ENCODE peak calls at places on chromosome 15, in five cellular contexts. Q is spleen, I is A549, A is tibial nerve, M is sigmoid colon. R is an unnamed sample.

GRCh38 chr15:74382004-74382816 is 14.8 kb upstream of the CYP11A1 start:
- DNase-seq in Q (peak), I (peak), A (peak), M (peak), R (peak)

GRCh38 chr15:99296386-99296785 is 45.1 kb downstream of the LRRC28 start:
- DNase-seq in Q (no peak), I (no peak), A (no peak), M (no peak), R (no peak)

GRCh38 chr15:62879770-62880169 is 162.8 kb upstream of the TPM1 start:
- DNase-seq in Q (no peak), I (no peak), A (no peak), M (no peak), R (no peak)

GRCh38 chr15:22980189-22981136 is at the start of gene CYFIP1:
- DNase-seq in Q (peak), I (peak), A (peak), M (peak), R (peak)

GRCh38 chr15:69193948-69194827 is 33.8 kb downstream of the GLCE start:
- DNase-seq in Q (no peak), I (no peak), A (no peak), M (no peak), R (no peak)

GRCh38 chr15:61857169-61857829 is 202.9 kb downstream of the VPS13C start:
- DNase-seq in Q (no peak), I (no peak), A (no peak), M (no peak), R (no peak)

GRCh38 chr15:44147636-44148035 is 47.4 kb downstream of the FRMD5 start:
- DNase-seq in Q (no peak), I (no peak), A (no peak), M (no peak), R (no peak)

GRCh38 chr15:85399627-85400026 is 19.2 kb downstream of the AKAP13 start:
- DNase-seq in Q (no peak), I (no peak), A (no peak), M (no peak), R (no peak)

GRCh38 chr15:59290311-59291213 is 82.1 kb downstream of the MYO1E start:
- DNase-seq in Q (no peak), I (no peak), A (no peak), M (no peak), R (no peak)

GRCh38 chr15:28096720-28097431 is 2.2 kb downstream of the OCA2 start:
- DNase-seq in Q (peak), I (no peak), A (no peak), M (peak), R (no peak)

GRCh38 chr15:23437146-23437545 is 9.9 kb downstream of the GOLGA6L2 start:
- DNase-seq in Q (no peak), I (no peak), A (no peak), M (no peak), R (no peak)

GRCh38 chr15:52858388-52859176 is 68.4 kb upstream of the ONECUT1 start:
- DNase-seq in Q (no peak), I (no peak), A (no peak), M (no peak), R (no peak)

GRCh38 chr15:39887832-39888231 is 32.2 kb downstream of the GPR176 start:
- DNase-seq in Q (no peak), I (peak), A (peak), M (no peak), R (no peak)

GRCh38 chr15:67164811-67165652 is 89.4 kb downstream of the AAGAB start:
- DNase-seq in Q (no peak), I (no peak), A (no peak), M (peak), R (peak)

GRCh38 chr15:25439456-25439836 is 622 bp upstream of the UBE3A start:
- DNase-seq in Q (no peak), I (no peak), A (no peak), M (no peak), R (no peak)

GRCh38 chr15:40915679-40916078 is 13.5 kb upstream of the DLL4 start:
- DNase-seq in Q (no peak), I (no peak), A (no peak), M (no peak), R (no peak)

GRCh38 chr15:33126559-33127290 is 67.8 kb downstream of the FMN1 start:
- DNase-seq in Q (no peak), I (peak), A (peak), M (peak), R (peak)

GRCh38 chr15:58212909-58213526 is 74.8 kb downstream of the AQP9 start:
- DNase-seq in Q (no peak), I (peak), A (no peak), M (no peak), R (no peak)

GRCh38 chr15:79339588-79340314 is 28.8 kb downstream of the TMED3 start:
- DNase-seq in Q (no peak), I (peak), A (no peak), M (no peak), R (no peak)

GRCh38 chr15:69313437-69314000 is 14.8 kb downstream of the PAQR5 start:
- DNase-seq in Q (no peak), I (no peak), A (no peak), M (no peak), R (no peak)

GRCh38 chr15:26359855-26360254 is 413.0 kb downstream of the GABRB3 start:
- DNase-seq in Q (no peak), I (no peak), A (no peak), M (no peak), R (no peak)

GRCh38 chr15:39149636-39150035 is 431.2 kb upstream of the THBS1 start:
- DNase-seq in Q (no peak), I (no peak), A (no peak), M (no peak), R (no peak)

GRCh38 chr15:38217181-38217580 is 35.5 kb upstream of the SPRED1 start:
- DNase-seq in Q (no peak), I (no peak), A (no peak), M (no peak), R (no peak)

GRCh38 chr15:82999426-82999825 is 12.0 kb downstream of the C15orf40 start:
- DNase-seq in Q (no peak), I (no peak), A (no peak), M (no peak), R (no peak)

GRCh38 chr15:29046946-29047345 is 161.2 kb downstream of the APBA2 start:
- DNase-seq in Q (no peak), I (no peak), A (no peak), M (no peak), R (no peak)

GRCh38 chr15:95712785-95713184 is 617.7 kb upstream of the NR2F2 start:
- DNase-seq in Q (no peak), I (no peak), A (no peak), M (no peak), R (no peak)

GRCh38 chr15:78351539-78351938 is 11.4 kb downstream of the CRABP1 start:
- DNase-seq in Q (no peak), I (no peak), A (no peak), M (no peak), R (no peak)

GRCh38 chr15:72859023-72859756 is 75.6 kb upstream of the ADPGK start:
- DNase-seq in Q (no peak), I (no peak), A (no peak), M (no peak), R (no peak)

GRCh38 chr15:86797135-86797534 is 717.5 kb downstream of the AGBL1 start:
- DNase-seq in Q (no peak), I (no peak), A (no peak), M (no peak), R (no peak)

GRCh38 chr15:35557544-35557943 is 11.6 kb upstream of the DPH6 start:
- DNase-seq in Q (no peak), I (peak), A (no peak), M (no peak), R (no peak)

GRCh38 chr15:100941536-100941935 is 22.4 kb downstream of the LRRK1 start:
- DNase-seq in Q (no peak), I (no peak), A (no peak), M (no peak), R (no peak)

GRCh38 chr15:93298901-93299300 is 209.9 kb upstream of the RGMA start:
- DNase-seq in Q (no peak), I (no peak), A (no peak), M (peak), R (no peak)

GRCh38 chr15:27844018-27844666 is 255.0 kb downstream of the OCA2 start:
- DNase-seq in Q (no peak), I (peak), A (no peak), M (no peak), R (peak)

GRCh38 chr15:68377766-68378165 is 54.2 kb downstream of the ITGA11 start:
- DNase-seq in Q (no peak), I (no peak), A (no peak), M (peak), R (no peak)

GRCh38 chr15:60745469-60745971 is 266.6 kb upstream of the ICE2 start:
- DNase-seq in Q (no peak), I (no peak), A (peak), M (peak), R (no peak)

GRCh38 chr15:45399381-45400212 is 21.3 kb upstream of the GATM start:
- DNase-seq in Q (no peak), I (peak), A (no peak), M (no peak), R (no peak)

GRCh38 chr15:60110909-60111308 is 106.8 kb downstream of the FOXB1 start:
- DNase-seq in Q (no peak), I (no peak), A (no peak), M (no peak), R (no peak)

GRCh38 chr15:41919954-41920538 is 26.2 kb upstream of the SPTBN5 start:
- DNase-seq in Q (no peak), I (no peak), A (peak), M (no peak), R (no peak)
- H3K4me3 ChIP-seq in Q (no peak), I (no peak), A (no peak), M (no peak), R (no peak)

DNA sequence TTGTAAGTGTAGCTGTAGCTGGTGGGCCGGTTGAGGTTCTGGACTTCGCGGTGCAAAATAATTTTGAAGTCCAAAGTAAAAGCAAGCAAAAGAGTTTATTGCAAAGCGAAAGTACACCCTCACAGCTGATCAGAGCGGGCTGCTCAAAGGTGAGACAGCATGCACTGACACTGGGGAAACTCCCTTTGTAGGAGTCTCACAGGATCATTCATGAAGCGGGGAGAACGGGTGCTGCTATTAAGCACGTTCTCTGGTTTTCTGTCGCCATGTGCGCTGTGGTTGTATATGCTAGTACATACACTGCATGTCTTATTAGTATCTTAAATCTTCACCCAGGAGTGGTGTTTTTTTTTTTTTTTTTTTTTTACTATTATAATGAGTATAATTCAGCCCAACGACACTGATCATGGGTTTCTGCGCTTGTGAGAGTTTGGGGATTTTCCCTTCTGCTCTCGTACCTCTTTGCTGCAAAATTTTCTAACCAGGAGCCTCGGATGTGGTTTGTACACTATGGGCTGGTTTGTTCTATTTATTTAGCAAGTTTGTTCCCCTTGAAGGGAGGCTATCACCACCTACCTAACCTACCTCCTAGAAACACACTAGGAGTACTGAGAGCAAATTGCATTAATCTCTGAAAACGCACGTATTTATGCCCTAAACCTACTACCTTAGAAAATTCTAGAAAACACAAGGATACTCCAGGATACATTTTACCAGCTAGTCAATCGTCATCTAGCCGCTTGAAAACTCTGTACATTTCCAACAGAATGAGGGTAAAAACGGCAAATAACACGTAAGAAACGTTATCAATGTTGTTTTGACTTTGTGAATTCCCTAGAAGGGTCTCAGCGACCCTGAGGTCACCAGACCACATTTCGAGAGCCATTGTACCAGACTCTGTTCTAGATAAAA is 1.3 kb upstream of the AP4E1 start:
- DNase-seq in Q (peak), I (no peak), A (no peak), M (no peak), R (no peak)
- TF ChIP-seq POLR2A in Q (no peak), I (no peak), A (no peak), M (no peak), R (peak)

GRCh38 chr15:56678562-56678961 is 54.7 kb downstream of the ZNF280D start:
- DNase-seq in Q (no peak), I (no peak), A (no peak), M (no peak), R (no peak)
- H3K27ac ChIP-seq in Q (no peak), I (no peak), A (no peak), M (no peak), R (no peak)

GRCh38 chr15:81182031-81182745 is 14.5 kb upstream of the IL16 start:
- DNase-seq in Q (no peak), I (no peak), A (no peak), M (no peak), R (no peak)
- H3K4me3 ChIP-seq in Q (peak), I (no peak), A (peak), M (peak), R (peak)

GRCh38 chr15:90665288-90666134 is 51.6 kb upstream of the BLM start:
- DNase-seq in Q (peak), I (peak), A (peak), M (peak), R (peak)

GRCh38 chr15:90671216-90671615 is 45.9 kb upstream of the BLM start:
- DNase-seq in Q (no peak), I (no peak), A (no peak), M (no peak), R (no peak)

GRCh38 chr15:90667063-90667754 is 49.9 kb upstream of the BLM start:
- DNase-seq in Q (no peak), I (no peak), A (no peak), M (no peak), R (no peak)

GRCh38 chr15:90664650-90665287 is 52.4 kb upstream of the BLM start:
- DNase-seq in Q (peak), I (no peak), A (peak), M (peak), R (no peak)

DNA sequence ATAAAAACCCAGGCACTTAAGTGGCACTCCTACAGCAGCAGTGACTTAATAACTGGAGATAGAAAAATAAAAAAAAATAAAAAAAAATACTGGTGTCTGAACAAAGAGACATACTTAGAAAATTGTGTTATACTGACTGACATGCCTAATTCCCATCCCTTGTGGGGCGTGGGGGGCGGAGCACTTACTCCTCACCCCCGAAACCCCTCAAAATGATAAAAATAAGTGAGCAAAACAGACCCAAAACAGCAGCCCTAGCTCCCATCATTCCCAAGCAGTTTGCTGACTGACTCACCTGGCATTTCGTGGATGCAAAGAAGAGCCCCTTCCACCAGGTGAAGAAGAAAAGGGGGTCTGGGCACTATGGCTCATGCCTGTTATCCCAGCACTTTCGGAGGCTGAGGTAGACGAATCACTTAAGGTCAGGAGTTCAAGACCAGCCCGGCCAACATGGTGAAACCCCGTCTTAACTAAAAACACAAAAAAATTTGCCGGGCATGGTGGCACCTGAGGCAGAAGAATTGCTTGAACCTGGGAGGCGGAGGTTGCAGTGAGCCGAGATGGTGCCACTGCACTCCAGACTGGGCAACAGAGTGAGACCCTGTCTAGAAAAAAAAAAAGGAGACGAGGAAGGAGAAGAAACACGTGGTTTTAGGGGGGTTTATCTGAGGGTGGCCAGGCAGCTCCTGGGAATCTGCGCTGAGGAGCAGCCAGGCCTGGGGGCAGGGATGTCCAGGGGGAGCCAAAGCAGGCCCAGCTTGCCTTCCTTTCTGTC is 50.8 kb upstream of the BLM start:
- DNase-seq in Q (no peak), I (peak), A (no peak), M (no peak), R (no peak)
- TF ChIP-seq POLR2A in Q (no peak), I (no peak), A (no peak), M (no peak), R (no peak)

GRCh38 chr15:90006217-90007088 is 5.3 kb downstream of the ZNF710 start:
- DNase-seq in Q (no peak), I (no peak), A (no peak), M (no peak), R (no peak)

GRCh38 chr15:90002428-90002844 is 1.3 kb downstream of the ZNF710 start:
- DNase-seq in Q (peak), I (peak), A (no peak), M (peak), R (peak)

GRCh38 chr15:90003736-90004135 is 2.6 kb downstream of the ZNF710 start:
- DNase-seq in Q (no peak), I (no peak), A (no peak), M (peak), R (peak)

GRCh38 chr15:90004671-90005070 is 3.5 kb downstream of the ZNF710 start:
- DNase-seq in Q (peak), I (peak), A (peak), M (peak), R (no peak)

GRCh38 chr15:90004252-90004651 is 3.1 kb downstream of the ZNF710 start:
- DNase-seq in Q (no peak), I (no peak), A (no peak), M (no peak), R (peak)
- H3K27ac ChIP-seq in Q (peak), I (peak), A (peak), M (peak), R (peak)

GRCh38 chr15:64464271-64465005 is 4.1 kb downstream of the ZNF609 start:
- DNase-seq in Q (no peak), I (no peak), A (no peak), M (no peak), R (peak)

GRCh38 chr15:64461577-64462162 is 1.3 kb downstream of the ZNF609 start:
- DNase-seq in Q (no peak), I (peak), A (no peak), M (no peak), R (peak)

GRCh38 chr15:64460737-64461576 is 579 bp downstream of the ZNF609 start:
- DNase-seq in Q (no peak), I (peak), A (peak), M (peak), R (peak)

GRCh38 chr15:64460206-64460736 is at the start of gene ZNF609:
- DNase-seq in Q (peak), I (peak), A (peak), M (peak), R (peak)

DNA sequence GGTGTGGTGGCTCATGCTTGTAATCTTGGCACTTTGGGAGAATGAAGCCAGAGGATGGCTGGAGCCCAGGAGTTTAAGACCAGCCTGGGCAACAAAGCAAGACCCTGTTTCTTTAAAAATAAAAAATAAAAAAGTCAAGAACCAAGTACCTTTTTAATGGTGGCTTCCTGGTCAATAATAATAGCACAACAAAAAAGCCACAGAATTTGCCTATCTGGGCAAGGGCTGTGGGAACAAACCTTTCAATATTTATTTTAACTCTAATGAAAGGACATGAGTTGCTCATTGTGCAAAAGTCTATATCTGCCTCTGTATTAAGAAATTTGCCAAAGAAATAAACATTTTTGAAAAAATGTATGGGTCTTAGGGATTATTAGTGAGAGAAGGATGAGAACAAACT is 2.1 kb downstream of the ZNF609 start:
- DNase-seq in Q (no peak), I (no peak), A (no peak), M (no peak), R (no peak)
- H3K4me3 ChIP-seq in Q (no peak), I (no peak), A (no peak), M (no peak), R (no peak)

GRCh38 chr15:70503073-70503745 is 260.1 kb downstream of the UACA start:
- DNase-seq in Q (peak), I (no peak), A (no peak), M (no peak), R (no peak)

GRCh38 chr15:70504988-70505387 is 258.4 kb downstream of the UACA start:
- DNase-seq in Q (no peak), I (no peak), A (no peak), M (no peak), R (peak)

GRCh38 chr15:70503798-70504304 is 259.5 kb downstream of the UACA start:
- DNase-seq in Q (peak), I (no peak), A (no peak), M (no peak), R (no peak)

GRCh38 chr15:70505411-70505919 is 257.9 kb downstream of the UACA start:
- DNase-seq in Q (peak), I (peak), A (no peak), M (no peak), R (peak)

GRCh38 chr15:70504305-70504951 is 258.9 kb downstream of the UACA start:
- DNase-seq in Q (peak), I (no peak), A (peak), M (peak), R (peak)
- TF ChIP-seq POLR2A in Q (no peak), I (no peak), A (no peak), M (no peak), R (no peak)